ENCODE peak calls at places on chromosomes 4 and X, in ten cellular contexts. W, D, T, Q, M, P, U, J, S and E are unnamed samples.

GRCh38 chrX:112874140-112874539 is 33.5 kb upstream of the AMOT start:
- DNase-seq in U (no peak), D (peak; percentile 0), P (peak; percentile 42), S (no peak), T (no peak), J (no peak), W (no peak), Q (peak; percentile 15), M (no peak), E (no peak)

GRCh38 chr4:188971125-188971524 is 831.9 kb downstream of the TRIML1 start:
- DNase-seq in D (peak; percentile 55), U (peak; percentile 49), S (no peak), W (no peak), M (no peak), J (peak; percentile 6), T (no peak), P (peak; percentile 24), Q (peak; percentile 22), E (no peak)

GRCh38 chr4:180923476-180923875 is 1319.7 kb upstream of the TENM3 start:
- DNase-seq in S (no peak), P (no peak), D (no peak), W (peak; percentile 75), M (no peak), T (no peak), Q (peak; percentile 90), U (peak; percentile 79), J (peak; percentile 80), E (no peak)

GRCh38 chrX:11215191-11215921 is 77.9 kb upstream of the AMELX start:
- DNase-seq in J (no peak), D (no peak), M (no peak), W (no peak), P (no peak), Q (no peak), T (no peak), U (no peak), S (peak; percentile 66), E (no peak)

GRCh38 chrX:19709812-19710518 is 177.4 kb downstream of the SH3KBP1 start:
- DNase-seq in P (no peak), S (no peak), M (peak; percentile 70), U (peak; percentile 91), J (peak; percentile 78), D (no peak), Q (peak; percentile 77), W (peak; percentile 82), T (no peak), E (no peak)

GRCh38 chr4:118279920-118280432 is 72.8 kb downstream of the PRSS12 start:
- DNase-seq in T (no peak), D (peak; percentile 35), P (no peak), W (no peak), S (no peak), Q (peak; percentile 23), J (no peak), U (peak; percentile 5), M (no peak), E (no peak)

GRCh38 chr4:27149541-27150212 is 289.0 kb downstream of the STIM2 start:
- DNase-seq in M (peak; percentile 37), W (no peak), J (peak; percentile 77), S (no peak), D (no peak), T (no peak), Q (peak; percentile 7), U (peak; percentile 23), P (no peak), E (no peak)

GRCh38 chr4:76729991-76730390 is 168.0 kb downstream of the SOWAHB start:
- DNase-seq in D (no peak), J (no peak), Q (no peak), P (no peak), T (no peak), U (no peak), M (no peak), S (no peak), W (no peak), E (no peak)

GRCh38 chrX:104324871-104325585 is 70.3 kb upstream of the ESX1 start:
- DNase-seq in J (peak; percentile 40), M (no peak), D (no peak), Q (no peak), S (no peak), T (no peak), W (no peak), U (peak; percentile 69), P (no peak), E (no peak)

GRCh38 chr4:94653095-94653649 is 104.6 kb upstream of the BMPR1B start:
- DNase-seq in T (no peak), W (no peak), M (no peak), S (no peak), Q (no peak), J (peak; percentile 18), P (peak; percentile 89), U (no peak), D (no peak), E (no peak)

GRCh38 chr4:169099775-169100180 is 89.7 kb upstream of the CBR4 start:
- DNase-seq in T (no peak), Q (peak; percentile 73), U (no peak), W (no peak), J (peak; percentile 79), D (peak; percentile 17), S (no peak), P (peak; percentile 35), M (no peak), E (no peak)

GRCh38 chrX:11241720-11242119 is 51.5 kb upstream of the AMELX start:
- DNase-seq in M (no peak), Q (no peak), P (no peak), U (no peak), S (no peak), W (no peak), J (no peak), T (no peak), D (no peak), E (no peak)

GRCh38 chr4:164997324-164997723 is 19.9 kb upstream of the TRIM61 start:
- DNase-seq in J (no peak), Q (peak; percentile 4), P (peak; percentile 90), S (no peak), T (no peak), M (no peak), U (no peak), W (peak; percentile 25), D (peak; percentile 40), E (no peak)

GRCh38 chr4:149690726-149691125 is 124.9 kb downstream of the IQCM start:
- DNase-seq in S (no peak), W (no peak), D (peak; percentile 5), M (no peak), J (no peak), Q (no peak), U (no peak), P (peak; percentile 18), T (no peak), E (no peak)

GRCh38 chrX:48761674-48762471 is at the start of gene GLOD5:
- DNase-seq in J (no peak), P (no peak), D (no peak), M (no peak), Q (no peak), U (peak; percentile 69), T (no peak), W (no peak), S (peak; percentile 85), E (no peak)

GRCh38 chrX:139762400-139763183 is 54.6 kb upstream of the MCF2 start:
- DNase-seq in U (no peak), S (no peak), Q (peak; percentile 89), W (no peak), D (no peak), J (peak; percentile 4), P (no peak), M (peak; percentile 3), T (no peak), E (no peak)

GRCh38 chrX:113929004-113929403 is 654.9 kb upstream of the HTR2C start:
- DNase-seq in P (peak; percentile 17), S (peak; percentile 89), M (no peak), U (peak; percentile 50), J (peak; percentile 5), W (peak; percentile 7), D (peak; percentile 20), Q (peak; percentile 0), T (no peak), E (no peak)

GRCh38 chrX:117327306-117327705 is 789.3 kb downstream of the KLHL13 start:
- DNase-seq in M (no peak), Q (no peak), W (no peak), J (no peak), T (no peak), S (peak; percentile 30), D (no peak), P (no peak), U (no peak), E (no peak)

GRCh38 chrX:13699183-13699826 is 10.4 kb downstream of the RAB9A start:
- DNase-seq in Q (no peak), S (no peak), J (peak; percentile 20), D (no peak), M (no peak), W (peak; percentile 66), P (peak; percentile 49), T (no peak), U (peak; percentile 37), E (no peak)

GRCh38 chr4:52852696-52853095 is 9.4 kb upstream of the RASL11B start:
- DNase-seq in T (no peak), M (no peak), Q (no peak), W (peak; percentile 25), D (no peak), U (no peak), S (no peak), J (peak; percentile 16), P (no peak), E (no peak)

GRCh38 chr4:144894525-144894924 is 203.5 kb downstream of the ANAPC10 start:
- DNase-seq in U (peak; percentile 52), T (no peak), J (peak; percentile 95), D (no peak), Q (peak; percentile 81), M (peak; percentile 15), S (no peak), W (peak; percentile 30), P (peak; percentile 79), E (no peak)

GRCh38 chr4:8433181-8433580 is 7.3 kb downstream of the ACOX3 start:
- DNase-seq in D (no peak), S (no peak), T (no peak), M (no peak), P (no peak), J (no peak), W (no peak), U (no peak), Q (no peak), E (no peak)

GRCh38 chrX:38975368-38975767 is 174.1 kb downstream of the MID1IP1 start:
- DNase-seq in D (no peak), M (no peak), T (no peak), Q (peak; percentile 22), S (no peak), P (peak; percentile 28), W (no peak), U (no peak), J (no peak), E (no peak)

GRCh38 chr4:104938624-104939023 is 208.1 kb upstream of the TET2 start:
- DNase-seq in T (no peak), W (no peak), M (no peak), S (no peak), Q (no peak), D (no peak), U (no peak), P (no peak), J (no peak), E (no peak)

GRCh38 chr4:151446208-151446607 is 37.2 kb downstream of the FHIP1A start:
- DNase-seq in Q (no peak), M (no peak), W (no peak), U (no peak), S (no peak), T (no peak), J (no peak), D (no peak), P (no peak), E (no peak)

GRCh38 chr4:3124070-3124767 is 49.7 kb downstream of the HTT start:
- DNase-seq in S (no peak), P (no peak), J (no peak), Q (peak; percentile 44), D (no peak), U (no peak), W (no peak), M (no peak), T (no peak), E (no peak)

GRCh38 chrX:31279359-31279758 is 207.5 kb upstream of the FTHL17 start:
- DNase-seq in U (peak; percentile 50), D (no peak), M (no peak), Q (no peak), T (no peak), S (peak; percentile 30), W (peak; percentile 13), P (no peak), J (no peak), E (no peak)

GRCh38 chr4:71231073-71231752 is 107.6 kb upstream of the SLC4A4 start:
- DNase-seq in U (peak; percentile 90), D (no peak), W (peak; percentile 75), J (peak; percentile 56), M (no peak), S (no peak), Q (peak; percentile 94), P (no peak), T (peak; percentile 54), E (no peak)